ENCODE peak calls at places on chromosome 12, in six cellular contexts. D, Z, G, T, Q and P are unnamed samples.

GRCh38 chr12:66881401-66881800 is 202.5 kb upstream of the GRIP1 start:
- DNase-seq in D (no peak), Z (no peak), G (no peak), T (no peak), Q (no peak), P (no peak)

GRCh38 chr12:108820700-108821406 is 36.5 kb downstream of the SSH1 start:
- DNase-seq in D (no peak), Z (no peak), G (peak; percentile 54), T (no peak), Q (no peak), P (no peak)

GRCh38 chr12:40216516-40217288 is 8.1 kb upstream of the LRRK2 start:
- DNase-seq in D (no peak), Z (no peak), G (peak; percentile 23), T (no peak), Q (no peak), P (no peak)

GRCh38 chr12:132955094-132955932 is 793 bp downstream of the ZNF605 start:
- DNase-seq in D (peak; percentile 33), Z (peak; percentile 67), G (peak; percentile 81), T (peak; percentile 66), Q (peak; percentile 51), P (peak; percentile 31)

GRCh38 chr12:6229823-6230222 is 29.6 kb downstream of the CD9 start:
- DNase-seq in D (no peak), Z (peak; percentile 97), G (peak; percentile 97), T (no peak), Q (no peak), P (peak; percentile 40)

GRCh38 chr12:121829250-121829918 is 25.6 kb downstream of the SETD1B start:
- DNase-seq in D (no peak), Z (no peak), G (no peak), T (no peak), Q (peak; percentile 19), P (no peak)

GRCh38 chr12:105759172-105759571 is 379.6 kb downstream of the NUAK1 start:
- DNase-seq in D (no peak), Z (no peak), G (no peak), T (no peak), Q (no peak), P (no peak)

GRCh38 chr12:105933671-105934665 is 204.8 kb downstream of the NUAK1 start:
- DNase-seq in D (no peak), Z (peak; percentile 99), G (peak; percentile 95), T (no peak), Q (no peak), P (peak; percentile 92)

GRCh38 chr12:26821212-26821701 is 11.7 kb downstream of the ITPR2 start:
- DNase-seq in D (no peak), Z (peak; percentile 23), G (no peak), T (no peak), Q (no peak), P (no peak)

GRCh38 chr12:115857160-115857920 is 420.2 kb downstream of the MED13L start:
- DNase-seq in D (no peak), Z (no peak), G (no peak), T (no peak), Q (no peak), P (no peak)

GRCh38 chr12:26831959-26832816 is 806 bp downstream of the ITPR2 start:
- DNase-seq in D (peak; percentile 29), Z (peak; percentile 80), G (peak; percentile 87), T (peak; percentile 74), Q (peak; percentile 57), P (peak; percentile 70)

GRCh38 chr12:39852346-39852745 is 232.7 kb upstream of the ABCD2 start:
- DNase-seq in D (no peak), Z (peak; percentile 1), G (no peak), T (no peak), Q (no peak), P (no peak)

GRCh38 chr12:34343766-34344165 is 321.5 kb downstream of the ALG10 start:
- DNase-seq in D (no peak), Z (no peak), G (no peak), T (no peak), Q (no peak), P (no peak)

GRCh38 chr12:69101505-69101904 is 137.9 kb upstream of the CPSF6 start:
- DNase-seq in D (no peak), Z (no peak), G (no peak), T (no peak), Q (no peak), P (no peak)

GRCh38 chr12:121983546-121984205 is 38.0 kb upstream of the BCL7A start:
- DNase-seq in D (no peak), Z (no peak), G (no peak), T (no peak), Q (no peak), P (no peak)

GRCh38 chr12:128829870-128830504 is 6.2 kb upstream of the SLC15A4 start:
- DNase-seq in D (no peak), Z (no peak), G (no peak), T (no peak), Q (no peak), P (no peak)

GRCh38 chr12:14993537-14994266 is 20.9 kb downstream of the PDE6H start:
- DNase-seq in D (no peak), Z (peak; percentile 68), G (peak; percentile 80), T (no peak), Q (no peak), P (peak; percentile 87)

GRCh38 chr12:8780389-8780788 is 42.0 kb upstream of the A2ML1 start:
- DNase-seq in D (no peak), Z (peak; percentile 44), G (peak; percentile 50), T (no peak), Q (peak; percentile 47), P (peak; percentile 62)

GRCh38 chr12:64796205-64796845 is 28.1 kb upstream of the TBC1D30 start:
- DNase-seq in D (peak; percentile 65), Z (peak; percentile 92), G (peak; percentile 91), T (no peak), Q (peak; percentile 49), P (peak; percentile 98)

GRCh38 chr12:2198088-2198501 is 145.3 kb downstream of the CACNA1C start:
- DNase-seq in D (peak; percentile 33), Z (peak; percentile 64), G (peak; percentile 64), T (peak; percentile 72), Q (peak; percentile 95), P (peak; percentile 61)

GRCh38 chr12:24778486-24779304 is 170.2 kb downstream of the BCAT1 start:
- DNase-seq in D (peak; percentile 45), Z (peak; percentile 75), G (peak; percentile 71), T (no peak), Q (no peak), P (peak; percentile 71)

DNA sequence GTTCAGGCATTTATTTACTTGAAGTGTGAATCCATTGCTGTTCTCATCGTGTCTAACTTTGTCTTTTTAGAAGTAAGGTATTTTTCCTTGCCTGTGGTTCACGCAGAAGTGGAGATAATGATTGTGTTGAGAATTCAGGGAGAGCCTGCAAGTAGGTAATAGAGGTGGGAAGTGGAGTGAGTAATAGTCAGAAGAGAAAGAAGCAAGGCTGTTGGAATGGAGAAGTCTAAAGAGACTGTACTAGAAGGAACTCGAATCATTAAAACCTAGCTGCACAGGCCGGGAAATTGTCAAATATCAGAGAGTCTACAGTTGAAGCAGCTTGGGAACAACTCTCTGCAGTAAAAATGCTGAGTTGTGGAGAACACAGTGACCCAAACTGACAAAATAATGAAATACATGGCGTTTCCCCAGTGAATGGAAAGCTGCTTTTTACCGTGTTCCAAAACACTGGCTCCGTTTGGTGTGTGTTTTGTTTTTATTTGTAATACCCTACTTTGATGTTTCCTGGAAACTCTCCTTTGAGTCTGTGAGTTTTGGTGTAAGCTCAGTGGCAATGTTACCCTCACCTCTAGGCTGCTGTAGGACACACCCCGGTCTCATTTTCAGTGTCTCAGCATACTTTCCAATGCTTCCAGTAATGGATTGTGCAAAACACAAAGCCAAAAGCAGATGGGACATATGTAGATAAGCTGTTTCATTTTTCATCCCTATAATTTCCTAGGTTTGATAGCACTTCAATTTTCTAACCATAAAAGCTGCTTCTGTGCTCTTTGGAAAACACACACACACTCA is 146.6 kb downstream of the CRADD start:
- DNase-seq in D (no peak), Z (no peak), G (no peak), T (no peak), Q (no peak), P (no peak)
- H4K91ac ChIP-seq in D (no peak overlapping the region), Z (peak overlapping the region; percentile 30), G (no peak overlapping the region), T (no peak overlapping the region), Q (no peak overlapping the region), P (no peak overlapping the region)

GRCh38 chr12:93157279-93157678 is 220.4 kb upstream of the NUDT4 start:
- DNase-seq in D (no peak), Z (no peak), G (no peak), T (no peak), Q (no peak), P (no peak)

GRCh38 chr12:93154096-93154728 is 223.5 kb upstream of the NUDT4 start:
- DNase-seq in D (no peak), Z (no peak), G (no peak), T (no peak), Q (no peak), P (peak; percentile 17)

GRCh38 chr12:93154753-93155475 is 222.8 kb upstream of the NUDT4 start:
- DNase-seq in D (no peak), Z (peak; percentile 15), G (no peak), T (no peak), Q (no peak), P (no peak)

GRCh38 chr12:93156091-93156490 is 221.6 kb upstream of the NUDT4 start:
- DNase-seq in D (no peak), Z (no peak), G (no peak), T (no peak), Q (no peak), P (no peak)

GRCh38 chr12:93158065-93158843 is 219.5 kb upstream of the NUDT4 start:
- DNase-seq in D (no peak), Z (no peak), G (no peak), T (no peak), Q (no peak), P (no peak)
- H4K91ac ChIP-seq in D (no peak overlapping the region), Z (no peak overlapping the region), G (no peak overlapping the region), T (no peak overlapping the region), Q (no peak overlapping the region), P (no peak overlapping the region)

GRCh38 chr12:90854136-90854689 is 100.8 kb downstream of the CCER1 start:
- DNase-seq in D (peak; percentile 23), Z (peak; percentile 63), G (peak; percentile 58), T (no peak), Q (no peak), P (peak; percentile 66)
- H4K91ac ChIP-seq in D (no peak overlapping the region), Z (no peak overlapping the region), G (no peak overlapping the region), T (no peak overlapping the region), Q (no peak overlapping the region), P (no peak overlapping the region)

GRCh38 chr12:29517265-29517664 is 19.8 kb upstream of the OVCH1 start:
- DNase-seq in D (no peak), Z (no peak), G (peak; percentile 12), T (no peak), Q (no peak), P (no peak)

GRCh38 chr12:29519585-29520182 is 22.2 kb upstream of the OVCH1 start:
- DNase-seq in D (peak; percentile 11), Z (peak; percentile 68), G (peak; percentile 65), T (no peak), Q (no peak), P (peak; percentile 64)

GRCh38 chr12:29516431-29516875 is 19.0 kb upstream of the OVCH1 start:
- DNase-seq in D (no peak), Z (peak; percentile 68), G (peak; percentile 70), T (no peak), Q (no peak), P (no peak)

GRCh38 chr12:29518407-29518806 is 20.9 kb upstream of the OVCH1 start:
- DNase-seq in D (no peak), Z (no peak), G (no peak), T (no peak), Q (no peak), P (no peak)

DNA sequence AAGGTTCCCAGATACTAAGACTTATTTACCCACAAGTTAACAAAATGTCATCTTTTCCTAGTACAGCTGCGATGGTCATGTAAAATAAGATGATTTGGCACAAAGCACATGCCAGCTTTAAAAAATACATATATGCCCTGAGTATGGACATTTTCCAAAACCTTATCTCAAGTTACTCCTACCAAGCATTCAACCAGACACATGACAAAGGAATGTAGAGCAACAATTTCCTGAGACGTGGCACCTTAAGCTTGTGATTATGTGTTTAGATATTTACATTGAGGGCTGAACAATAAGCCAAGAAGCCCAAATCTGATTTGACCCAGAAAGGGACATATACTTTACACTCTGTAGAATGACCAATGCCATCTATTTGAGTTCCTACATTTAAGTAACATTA is 24.5 kb upstream of the OVCH1 start:
- DNase-seq in D (no peak), Z (peak; percentile 43), G (peak; percentile 19), T (no peak), Q (no peak), P (peak; percentile 29)
- H4K91ac ChIP-seq in D (no peak overlapping the region), Z (no peak overlapping the region), G (no peak overlapping the region), T (no peak overlapping the region), Q (no peak overlapping the region), P (no peak overlapping the region)